ENCODE peak calls at places on chromosomes 2 and 18, in nine cellular contexts. N, O, E, C, G, R, P, T and H are unnamed samples.

GRCh38 chr2:169573160-169573973 is at the start of gene FASTKD1:
- DNase-seq in N (peak), O (peak), E (peak), C (peak), G (peak), R (peak), P (peak), T (peak), H (peak)

GRCh38 chr18:75635096-75635495 is 207.6 kb upstream of the SMIM21 start:
- DNase-seq in N (no peak), O (no peak), E (no peak), C (no peak), G (no peak), R (no peak), P (no peak), T (no peak), H (no peak)

GRCh38 chr2:200380139-200380561 is 73.7 kb downstream of the SPATS2L start:
- DNase-seq in N (no peak), O (peak), E (no peak), C (no peak), G (peak), R (no peak), P (no peak), T (no peak), H (no peak)

GRCh38 chr2:2639251-2640139 is 308.4 kb upstream of the MYT1L start:
- DNase-seq in N (no peak), O (no peak), E (no peak), C (no peak), G (no peak), R (no peak), P (no peak), T (no peak), H (no peak)

GRCh38 chr2:241228860-241229516 is 40.5 kb downstream of the ANO7 start:
- DNase-seq in N (no peak), O (peak), E (no peak), C (no peak), G (no peak), R (peak), P (no peak), T (no peak), H (no peak)

GRCh38 chr18:79459946-79460345 is 64.2 kb downstream of the NFATC1 start:
- DNase-seq in N (no peak), O (no peak), E (peak), C (no peak), G (peak), R (peak), P (no peak), T (no peak), H (no peak)

GRCh38 chr2:179297922-179298321 is 33.3 kb upstream of the SESTD1 start:
- DNase-seq in N (no peak), O (no peak), E (no peak), C (no peak), G (no peak), R (no peak), P (no peak), T (no peak), H (no peak)

GRCh38 chr2:173415663-173416469 is 61.2 kb downstream of the CDCA7 start:
- DNase-seq in N (no peak), O (no peak), E (no peak), C (no peak), G (no peak), R (no peak), P (no peak), T (no peak), H (no peak)

GRCh38 chr2:215729985-215730620 is 283.2 kb downstream of the MREG start:
- DNase-seq in N (no peak), O (no peak), E (no peak), C (no peak), G (no peak), R (no peak), P (no peak), T (no peak), H (peak)

GRCh38 chr2:144703852-144704324 is 184.0 kb upstream of the ZEB2 start:
- DNase-seq in N (no peak), O (no peak), E (peak), C (peak), G (peak), R (peak), P (no peak), T (no peak), H (peak)

GRCh38 chr18:67520276-67521035 is 3.9 kb upstream of the DSEL start:
- DNase-seq in N (no peak), O (no peak), E (no peak), C (no peak), G (no peak), R (no peak), P (no peak), T (no peak), H (no peak)

GRCh38 chr2:95359035-95359434 is 43.5 kb upstream of the FAHD2A start:
- DNase-seq in N (no peak), O (no peak), E (peak), C (no peak), G (no peak), R (no peak), P (no peak), T (no peak), H (peak)

GRCh38 chr2:58895849-58896248 is 654.7 kb upstream of the FANCL start:
- DNase-seq in N (no peak), O (no peak), E (no peak), C (no peak), G (no peak), R (no peak), P (no peak), T (no peak), H (no peak)

GRCh38 chr2:237691200-237691907 is 64.0 kb downstream of the LRRFIP1 start:
- DNase-seq in N (peak), O (peak), E (peak), C (peak), G (no peak), R (peak), P (no peak), T (peak), H (peak)

GRCh38 chr18:77078671-77079070 is 53.9 kb downstream of the MBP start:
- DNase-seq in N (no peak), O (no peak), E (no peak), C (no peak), G (no peak), R (no peak), P (no peak), T (no peak), H (no peak)

GRCh38 chr18:74259332-74259731 is 32.4 kb downstream of the CYB5A start:
- DNase-seq in N (no peak), O (no peak), E (no peak), C (no peak), G (no peak), R (no peak), P (no peak), T (no peak), H (no peak)

GRCh38 chr2:237060518-237061312 is 25.0 kb upstream of the COPS8 start:
- DNase-seq in N (no peak), O (peak), E (peak), C (peak), G (peak), R (peak), P (no peak), T (peak), H (no peak)

GRCh38 chr2:231800493-231801091 is 14.3 kb downstream of the COPS7B start:
- DNase-seq in N (peak), O (peak), E (no peak), C (peak), G (peak), R (peak), P (peak), T (peak), H (peak)

GRCh38 chr2:8750221-8750620 is 68.4 kb downstream of the ID2 start:
- DNase-seq in N (no peak), O (no peak), E (no peak), C (no peak), G (no peak), R (no peak), P (no peak), T (no peak), H (peak)

GRCh38 chr2:155377178-155377780 is 678.8 kb downstream of the KCNJ3 start:
- DNase-seq in N (no peak), O (peak), E (no peak), C (no peak), G (no peak), R (peak), P (no peak), T (no peak), H (no peak)

GRCh38 chr2:219766658-219767057 is 139.2 kb downstream of the SLC4A3 start:
- DNase-seq in N (no peak), O (no peak), E (no peak), C (no peak), G (no peak), R (no peak), P (no peak), T (no peak), H (no peak)

GRCh38 chr2:126899786-126900185 is 1.1 kb downstream of the TEX51 start:
- DNase-seq in N (no peak), O (no peak), E (no peak), C (no peak), G (no peak), R (no peak), P (no peak), T (no peak), H (no peak)

GRCh38 chr2:42102606-42103450 is 55.0 kb downstream of the PKDCC start:
- DNase-seq in N (peak), O (peak), E (no peak), C (peak), G (no peak), R (no peak), P (no peak), T (peak), H (peak)

GRCh38 chr2:240877460-240878340 is 9.1 kb downstream of the AGXT start:
- DNase-seq in N (no peak), O (no peak), E (no peak), C (no peak), G (no peak), R (no peak), P (no peak), T (peak), H (no peak)

GRCh38 chr2:200634231-200634964 is 48.6 kb downstream of the AOX1 start:
- DNase-seq in N (no peak), O (no peak), E (no peak), C (no peak), G (no peak), R (no peak), P (no peak), T (no peak), H (no peak)

GRCh38 chr2:168470188-168470879 is 14.3 kb downstream of the CERS6 start:
- DNase-seq in N (no peak), O (no peak), E (no peak), C (no peak), G (no peak), R (no peak), P (no peak), T (no peak), H (no peak)

GRCh38 chr2:200320344-200320743 is 13.9 kb downstream of the SPATS2L start:
- DNase-seq in N (no peak), O (no peak), E (no peak), C (no peak), G (no peak), R (no peak), P (no peak), T (no peak), H (no peak)

GRCh38 chr18:62959481-62959880 is 244.1 kb downstream of the PHLPP1 start:
- DNase-seq in N (no peak), O (no peak), E (no peak), C (no peak), G (no peak), R (no peak), P (no peak), T (no peak), H (no peak)

GRCh38 chr2:145623136-145623535 is 1103.2 kb upstream of the ZEB2 start:
- DNase-seq in N (no peak), O (no peak), E (no peak), C (no peak), G (no peak), R (no peak), P (no peak), T (no peak), H (no peak)

GRCh38 chr18:74496508-74497307 is 545 bp downstream of the CNDP2 start:
- DNase-seq in N (peak), O (peak), E (peak), C (peak), G (peak), R (peak), P (no peak), T (peak), H (peak)

GRCh38 chr2:235654115-235654514 is 160.3 kb downstream of the AGAP1 start:
- DNase-seq in N (no peak), O (no peak), E (no peak), C (no peak), G (no peak), R (peak), P (no peak), T (no peak), H (no peak)

GRCh38 chr2:181948227-181948626 is 37.4 kb upstream of the PPP1R1C start:
- DNase-seq in N (no peak), O (no peak), E (no peak), C (no peak), G (no peak), R (no peak), P (no peak), T (no peak), H (no peak)

GRCh38 chr2:76469066-76469465 is 758.4 kb upstream of the GCFC2 start:
- DNase-seq in N (no peak), O (no peak), E (no peak), C (no peak), G (no peak), R (no peak), P (no peak), T (no peak), H (no peak)

GRCh38 chr18:36330435-36331049 is 33.0 kb downstream of the FHOD3 start:
- DNase-seq in N (no peak), O (peak), E (no peak), C (no peak), G (no peak), R (no peak), P (no peak), T (no peak), H (no peak)